ENCODE peak calls at places on chromosomes 7 and 10, in ten cellular contexts. One of them, this sample, is unnamed.

GRCh38 chr7:17681965-17682364 is 258.3 kb downstream of the SNX13 start:
- DNase-seq in EL: peak; percentile 72
- DNase-seq in Right ventricle myocardium superior: no peak
- DNase-seq in HT1080: peak; percentile 45
- DNase-seq in SW480: no peak
- DNase-seq in hypothalamus: no peak
- DNase-seq in MCF 10A: peak; percentile 32
- DNase-seq in MM.1S: no peak
- DNase-seq in stimulated activated CD4-positive, alpha-beta T cell treated with anti-CD3 and anti-CD28 coated beads, Interleukin-1b, Interleukin-23, amount 100 ng/mL, for 24 hours: no peak
- DNase-seq in occipital lobe: no peak
- DNase-seq in this sample: no peak

GRCh38 chr7:17408245-17408903 is 109.9 kb downstream of the AHR start:
- DNase-seq in Right ventricle myocardium superior: no peak
- DNase-seq in MCF 10A: peak; percentile 97
- DNase-seq in HT1080: peak; percentile 93
- DNase-seq in SW480: peak; percentile 92
- DNase-seq in MM.1S: no peak
- DNase-seq in EL: peak; percentile 95
- DNase-seq in hypothalamus: no peak
- DNase-seq in occipital lobe: no peak
- DNase-seq in stimulated activated CD4-positive, alpha-beta T cell treated with anti-CD3 and anti-CD28 coated beads, Interleukin-1b, Interleukin-23, amount 100 ng/mL, for 24 hours: no peak
- DNase-seq in this sample: no peak

GRCh38 chr10:114962441-114962840 is 24.4 kb downstream of the TRUB1 start:
- DNase-seq in occipital lobe: no peak
- DNase-seq in SW480: peak; percentile 21
- DNase-seq in HT1080: no peak
- DNase-seq in EL: no peak
- DNase-seq in MCF 10A: no peak
- DNase-seq in MM.1S: no peak
- DNase-seq in hypothalamus: no peak
- DNase-seq in Right ventricle myocardium superior: no peak
- DNase-seq in stimulated activated CD4-positive, alpha-beta T cell treated with anti-CD3 and anti-CD28 coated beads, Interleukin-1b, Interleukin-23, amount 100 ng/mL, for 24 hours: no peak
- DNase-seq in this sample: no peak

GRCh38 chr7:21192662-21193061 is 235.2 kb upstream of the SP4 start:
- DNase-seq in Right ventricle myocardium superior: no peak
- DNase-seq in MM.1S: no peak
- DNase-seq in occipital lobe: no peak
- DNase-seq in MCF 10A: peak; percentile 82
- DNase-seq in SW480: no peak
- DNase-seq in EL: no peak
- DNase-seq in HT1080: no peak
- DNase-seq in hypothalamus: no peak
- DNase-seq in stimulated activated CD4-positive, alpha-beta T cell treated with anti-CD3 and anti-CD28 coated beads, Interleukin-1b, Interleukin-23, amount 100 ng/mL, for 24 hours: no peak
- DNase-seq in this sample: no peak

GRCh38 chr10:7409732-7410168 is 1.1 kb downstream of the SFMBT2 start:
- DNase-seq in SW480: no peak
- DNase-seq in stimulated activated CD4-positive, alpha-beta T cell treated with anti-CD3 and anti-CD28 coated beads, Interleukin-1b, Interleukin-23, amount 100 ng/mL, for 24 hours: no peak
- DNase-seq in MCF 10A: peak; percentile 20
- DNase-seq in EL: no peak
- DNase-seq in HT1080: no peak
- DNase-seq in occipital lobe: no peak
- DNase-seq in Right ventricle myocardium superior: no peak
- DNase-seq in MM.1S: peak; percentile 49
- DNase-seq in hypothalamus: peak; percentile 70
- DNase-seq in this sample: no peak

GRCh38 chr7:112192236-112193154 is 13.7 kb downstream of the DOCK4 start:
- DNase-seq in MCF 10A: peak; percentile 72
- DNase-seq in stimulated activated CD4-positive, alpha-beta T cell treated with anti-CD3 and anti-CD28 coated beads, Interleukin-1b, Interleukin-23, amount 100 ng/mL, for 24 hours: no peak
- DNase-seq in Right ventricle myocardium superior: no peak
- DNase-seq in SW480: no peak
- DNase-seq in hypothalamus: no peak
- DNase-seq in MM.1S: no peak
- DNase-seq in occipital lobe: no peak
- DNase-seq in HT1080: peak; percentile 92
- DNase-seq in EL: peak; percentile 69
- DNase-seq in this sample: no peak

GRCh38 chr7:22356010-22356854 is 722 bp downstream of the RAPGEF5 start:
- DNase-seq in Right ventricle myocardium superior: no peak
- DNase-seq in HT1080: no peak
- DNase-seq in EL: no peak
- DNase-seq in MM.1S: peak; percentile 51
- DNase-seq in SW480: peak; percentile 51
- DNase-seq in occipital lobe: no peak
- DNase-seq in stimulated activated CD4-positive, alpha-beta T cell treated with anti-CD3 and anti-CD28 coated beads, Interleukin-1b, Interleukin-23, amount 100 ng/mL, for 24 hours: no peak
- DNase-seq in MCF 10A: peak; percentile 24
- DNase-seq in hypothalamus: no peak
- DNase-seq in this sample: no peak

GRCh38 chr10:22597142-22597541 is 117.2 kb downstream of the PIP4K2A start:
- DNase-seq in SW480: no peak
- DNase-seq in hypothalamus: no peak
- DNase-seq in MM.1S: no peak
- DNase-seq in occipital lobe: no peak
- DNase-seq in MCF 10A: no peak
- DNase-seq in Right ventricle myocardium superior: no peak
- DNase-seq in HT1080: no peak
- DNase-seq in stimulated activated CD4-positive, alpha-beta T cell treated with anti-CD3 and anti-CD28 coated beads, Interleukin-1b, Interleukin-23, amount 100 ng/mL, for 24 hours: no peak
- DNase-seq in EL: peak; percentile 70
- DNase-seq in this sample: no peak

GRCh38 chr10:60967260-60967659 is 23.3 kb upstream of the RHOBTB1 start:
- DNase-seq in Right ventricle myocardium superior: no peak
- DNase-seq in SW480: no peak
- DNase-seq in MCF 10A: no peak
- DNase-seq in hypothalamus: no peak
- DNase-seq in occipital lobe: no peak
- DNase-seq in EL: no peak
- DNase-seq in HT1080: no peak
- DNase-seq in MM.1S: no peak
- DNase-seq in stimulated activated CD4-positive, alpha-beta T cell treated with anti-CD3 and anti-CD28 coated beads, Interleukin-1b, Interleukin-23, amount 100 ng/mL, for 24 hours: no peak
- DNase-seq in this sample: no peak

GRCh38 chr10:24706479-24707118 is 17.1 kb downstream of the ARHGAP21 start:
- DNase-seq in MCF 10A: peak; percentile 93
- DNase-seq in stimulated activated CD4-positive, alpha-beta T cell treated with anti-CD3 and anti-CD28 coated beads, Interleukin-1b, Interleukin-23, amount 100 ng/mL, for 24 hours: no peak
- DNase-seq in EL: peak; percentile 94
- DNase-seq in hypothalamus: no peak
- DNase-seq in MM.1S: no peak
- DNase-seq in HT1080: peak; percentile 93
- DNase-seq in SW480: peak; percentile 44
- DNase-seq in Right ventricle myocardium superior: no peak
- DNase-seq in occipital lobe: peak; percentile 31
- DNase-seq in this sample: no peak

GRCh38 chr10:107144490-107144889 is 20.0 kb downstream of the SORCS1 start:
- DNase-seq in SW480: no peak
- DNase-seq in Right ventricle myocardium superior: no peak
- DNase-seq in occipital lobe: no peak
- DNase-seq in MCF 10A: peak; percentile 23
- DNase-seq in stimulated activated CD4-positive, alpha-beta T cell treated with anti-CD3 and anti-CD28 coated beads, Interleukin-1b, Interleukin-23, amount 100 ng/mL, for 24 hours: no peak
- DNase-seq in hypothalamus: no peak
- DNase-seq in HT1080: peak; percentile 2
- DNase-seq in EL: no peak
- DNase-seq in MM.1S: no peak
- DNase-seq in this sample: no peak

GRCh38 chr10:99421233-99421739 is 9.1 kb downstream of the GOT1 start:
- DNase-seq in EL: no peak
- DNase-seq in SW480: no peak
- DNase-seq in MM.1S: no peak
- DNase-seq in Right ventricle myocardium superior: no peak
- DNase-seq in hypothalamus: no peak
- DNase-seq in occipital lobe: no peak
- DNase-seq in MCF 10A: no peak
- DNase-seq in HT1080: no peak
- DNase-seq in stimulated activated CD4-positive, alpha-beta T cell treated with anti-CD3 and anti-CD28 coated beads, Interleukin-1b, Interleukin-23, amount 100 ng/mL, for 24 hours: no peak
- DNase-seq in this sample: no peak

GRCh38 chr7:110442386-110442837 is 648.5 kb upstream of the LRRN3 start:
- DNase-seq in EL: peak; percentile 61
- DNase-seq in hypothalamus: peak; percentile 9
- DNase-seq in stimulated activated CD4-positive, alpha-beta T cell treated with anti-CD3 and anti-CD28 coated beads, Interleukin-1b, Interleukin-23, amount 100 ng/mL, for 24 hours: no peak
- DNase-seq in MM.1S: peak; percentile 69
- DNase-seq in Right ventricle myocardium superior: no peak
- DNase-seq in occipital lobe: no peak
- DNase-seq in HT1080: peak; percentile 64
- DNase-seq in MCF 10A: peak; percentile 71
- DNase-seq in SW480: peak; percentile 68
- DNase-seq in this sample: no peak

GRCh38 chr10:21521910-21522533 is 3.5 kb downstream of the SKIDA1 start:
- DNase-seq in SW480: no peak
- DNase-seq in hypothalamus: no peak
- DNase-seq in Right ventricle myocardium superior: no peak
- DNase-seq in EL: no peak
- DNase-seq in MCF 10A: no peak
- DNase-seq in stimulated activated CD4-positive, alpha-beta T cell treated with anti-CD3 and anti-CD28 coated beads, Interleukin-1b, Interleukin-23, amount 100 ng/mL, for 24 hours: no peak
- DNase-seq in HT1080: no peak
- DNase-seq in occipital lobe: no peak
- DNase-seq in MM.1S: no peak
- DNase-seq in this sample: no peak

GRCh38 chr7:1144269-1144771 is 15.7 kb downstream of the ZFAND2A start:
- DNase-seq in MM.1S: no peak
- DNase-seq in EL: peak; percentile 19
- DNase-seq in occipital lobe: no peak
- DNase-seq in SW480: peak; percentile 54
- DNase-seq in HT1080: no peak
- DNase-seq in MCF 10A: peak; percentile 14
- DNase-seq in stimulated activated CD4-positive, alpha-beta T cell treated with anti-CD3 and anti-CD28 coated beads, Interleukin-1b, Interleukin-23, amount 100 ng/mL, for 24 hours: no peak
- DNase-seq in hypothalamus: no peak
- DNase-seq in Right ventricle myocardium superior: peak; percentile 73
- DNase-seq in this sample: no peak

GRCh38 chr10:69994262-69994661 is 58.4 kb upstream of the MACROH2A2 start:
- DNase-seq in hypothalamus: peak; percentile 3
- DNase-seq in occipital lobe: peak; percentile 6
- DNase-seq in stimulated activated CD4-positive, alpha-beta T cell treated with anti-CD3 and anti-CD28 coated beads, Interleukin-1b, Interleukin-23, amount 100 ng/mL, for 24 hours: no peak
- DNase-seq in EL: peak; percentile 48
- DNase-seq in Right ventricle myocardium superior: no peak
- DNase-seq in MCF 10A: peak; percentile 54
- DNase-seq in MM.1S: peak; percentile 53
- DNase-seq in HT1080: peak; percentile 72
- DNase-seq in SW480: peak; percentile 65
- DNase-seq in this sample: no peak

GRCh38 chr7:17186745-17187144 is 111.7 kb upstream of the AHR start:
- DNase-seq in Right ventricle myocardium superior: no peak
- DNase-seq in EL: no peak
- DNase-seq in SW480: no peak
- DNase-seq in MM.1S: no peak
- DNase-seq in stimulated activated CD4-positive, alpha-beta T cell treated with anti-CD3 and anti-CD28 coated beads, Interleukin-1b, Interleukin-23, amount 100 ng/mL, for 24 hours: no peak
- DNase-seq in HT1080: no peak
- DNase-seq in MCF 10A: no peak
- DNase-seq in occipital lobe: no peak
- DNase-seq in hypothalamus: no peak
- DNase-seq in this sample: no peak

GRCh38 chr7:22350466-22351328 is 6.3 kb downstream of the RAPGEF5 start:
- DNase-seq in MCF 10A: no peak
- DNase-seq in MM.1S: peak; percentile 31
- DNase-seq in HT1080: peak; percentile 28
- DNase-seq in hypothalamus: no peak
- DNase-seq in occipital lobe: no peak
- DNase-seq in stimulated activated CD4-positive, alpha-beta T cell treated with anti-CD3 and anti-CD28 coated beads, Interleukin-1b, Interleukin-23, amount 100 ng/mL, for 24 hours: no peak
- DNase-seq in EL: peak; percentile 57
- DNase-seq in Right ventricle myocardium superior: no peak
- DNase-seq in SW480: peak; percentile 62
- DNase-seq in this sample: no peak

GRCh38 chr10:80136134-80136571 is 3.6 kb downstream of the PLAC9 start:
- DNase-seq in HT1080: peak; percentile 31
- DNase-seq in hypothalamus: no peak
- DNase-seq in MM.1S: no peak
- DNase-seq in occipital lobe: no peak
- DNase-seq in MCF 10A: peak; percentile 95
- DNase-seq in SW480: no peak
- DNase-seq in EL: peak; percentile 83
- DNase-seq in stimulated activated CD4-positive, alpha-beta T cell treated with anti-CD3 and anti-CD28 coated beads, Interleukin-1b, Interleukin-23, amount 100 ng/mL, for 24 hours: no peak
- DNase-seq in Right ventricle myocardium superior: peak; percentile 97
- DNase-seq in this sample: no peak

GRCh38 chr7:30427296-30428080 is 51.1 kb downstream of the NOD1 start:
- DNase-seq in occipital lobe: no peak
- DNase-seq in EL: no peak
- DNase-seq in stimulated activated CD4-positive, alpha-beta T cell treated with anti-CD3 and anti-CD28 coated beads, Interleukin-1b, Interleukin-23, amount 100 ng/mL, for 24 hours: no peak
- DNase-seq in Right ventricle myocardium superior: no peak
- DNase-seq in HT1080: no peak
- DNase-seq in MCF 10A: no peak
- DNase-seq in hypothalamus: no peak
- DNase-seq in SW480: no peak
- DNase-seq in MM.1S: no peak
- DNase-seq in this sample: no peak

GRCh38 chr10:93062499-93063216 is 2.1 kb downstream of the CYP26C1 start:
- DNase-seq in SW480: no peak
- DNase-seq in stimulated activated CD4-positive, alpha-beta T cell treated with anti-CD3 and anti-CD28 coated beads, Interleukin-1b, Interleukin-23, amount 100 ng/mL, for 24 hours: no peak
- DNase-seq in occipital lobe: no peak
- DNase-seq in EL: peak; percentile 60
- DNase-seq in MM.1S: peak; percentile 65
- DNase-seq in HT1080: no peak
- DNase-seq in hypothalamus: no peak
- DNase-seq in Right ventricle myocardium superior: no peak
- DNase-seq in MCF 10A: no peak
- DNase-seq in this sample: no peak

GRCh38 chr7:16982640-16983103 is 100.9 kb upstream of the AGR3 start:
- DNase-seq in SW480: peak; percentile 69
- DNase-seq in HT1080: peak; percentile 53
- DNase-seq in stimulated activated CD4-positive, alpha-beta T cell treated with anti-CD3 and anti-CD28 coated beads, Interleukin-1b, Interleukin-23, amount 100 ng/mL, for 24 hours: no peak
- DNase-seq in Right ventricle myocardium superior: no peak
- DNase-seq in MM.1S: peak; percentile 33
- DNase-seq in occipital lobe: no peak
- DNase-seq in MCF 10A: peak; percentile 57
- DNase-seq in EL: peak; percentile 59
- DNase-seq in hypothalamus: no peak
- DNase-seq in this sample: no peak

GRCh38 chr10:60809157-60809556 is 30.9 kb downstream of the CDK1 start:
- DNase-seq in hypothalamus: no peak
- DNase-seq in MCF 10A: peak; percentile 90
- DNase-seq in HT1080: peak; percentile 5
- DNase-seq in SW480: no peak
- DNase-seq in EL: peak; percentile 55
- DNase-seq in stimulated activated CD4-positive, alpha-beta T cell treated with anti-CD3 and anti-CD28 coated beads, Interleukin-1b, Interleukin-23, amount 100 ng/mL, for 24 hours: no peak
- DNase-seq in MM.1S: no peak
- DNase-seq in occipital lobe: no peak
- DNase-seq in Right ventricle myocardium superior: no peak
- DNase-seq in this sample: no peak

GRCh38 chr7:92133737-92134270 is 473 bp downstream of the CYP51A1 start:
- DNase-seq in SW480: no peak
- DNase-seq in MM.1S: peak; percentile 62
- DNase-seq in stimulated activated CD4-positive, alpha-beta T cell treated with anti-CD3 and anti-CD28 coated beads, Interleukin-1b, Interleukin-23, amount 100 ng/mL, for 24 hours: peak; percentile 34
- DNase-seq in hypothalamus: peak; percentile 74
- DNase-seq in Right ventricle myocardium superior: peak; percentile 80
- DNase-seq in HT1080: peak; percentile 60
- DNase-seq in MCF 10A: peak; percentile 59
- DNase-seq in occipital lobe: peak; percentile 72
- DNase-seq in EL: peak; percentile 68
- DNase-seq in this sample: peak; percentile 45

GRCh38 chr7:156816943-156817572 is 75.9 kb downstream of the LMBR1 start:
- DNase-seq in HT1080: peak; percentile 5
- DNase-seq in Right ventricle myocardium superior: no peak
- DNase-seq in stimulated activated CD4-positive, alpha-beta T cell treated with anti-CD3 and anti-CD28 coated beads, Interleukin-1b, Interleukin-23, amount 100 ng/mL, for 24 hours: no peak
- DNase-seq in hypothalamus: no peak
- DNase-seq in SW480: peak; percentile 14
- DNase-seq in occipital lobe: no peak
- DNase-seq in MCF 10A: peak; percentile 25
- DNase-seq in EL: no peak
- DNase-seq in MM.1S: peak; percentile 30
- DNase-seq in this sample: no peak

GRCh38 chr7:148400101-148400500 is 190.5 kb upstream of the C7orf33 start:
- DNase-seq in stimulated activated CD4-positive, alpha-beta T cell treated with anti-CD3 and anti-CD28 coated beads, Interleukin-1b, Interleukin-23, amount 100 ng/mL, for 24 hours: no peak
- DNase-seq in hypothalamus: no peak
- DNase-seq in EL: no peak
- DNase-seq in MCF 10A: no peak
- DNase-seq in occipital lobe: no peak
- DNase-seq in SW480: no peak
- DNase-seq in MM.1S: no peak
- DNase-seq in Right ventricle myocardium superior: no peak
- DNase-seq in HT1080: no peak
- DNase-seq in this sample: no peak